ENCODE peak calls at places on chromosomes 4 and X, in ten cellular contexts. N, E, V, K, Y, C, L, H, X and Q are unnamed samples.

GRCh38 chr4:19689511-19689910 is 562.2 kb upstream of the SLIT2 start:
- DNase-seq in N (no peak), E (no peak), V (no peak), K (no peak), Y (no peak), C (no peak), L (no peak), H (no peak), X (no peak), Q (no peak)

GRCh38 chr4:10088135-10089010 is 28.2 kb downstream of the WDR1 start:
- DNase-seq in N (no peak), E (no peak), V (no peak), K (no peak), Y (no peak), C (no peak), L (no peak), H (no peak), X (peak), Q (no peak)

GRCh38 chrX:110167952-110168451 is 149.9 kb downstream of the AMMECR1 start:
- DNase-seq in N (no peak), E (peak), V (no peak), K (no peak), Y (peak), C (peak), L (no peak), H (no peak), X (no peak), Q (no peak)

GRCh38 chr4:52983563-52984303 is 121.6 kb downstream of the RASL11B start:
- DNase-seq in N (no peak), E (peak), V (no peak), K (no peak), Y (no peak), C (peak), L (no peak), H (no peak), X (peak), Q (no peak)

GRCh38 chr4:101948951-101949350 is 158.4 kb downstream of the BANK1 start:
- DNase-seq in N (no peak), E (no peak), V (no peak), K (no peak), Y (no peak), C (no peak), L (no peak), H (no peak), X (no peak), Q (no peak)

GRCh38 chr4:111930658-111931057 is 214.6 kb upstream of the FAM241A start:
- DNase-seq in N (no peak), E (no peak), V (no peak), K (no peak), Y (no peak), C (no peak), L (no peak), H (no peak), X (no peak), Q (no peak)

GRCh38 chr4:69038582-69038981 is 57.7 kb upstream of the UGT2B7 start:
- DNase-seq in N (no peak), E (no peak), V (no peak), K (no peak), Y (no peak), C (no peak), L (no peak), H (no peak), X (no peak), Q (no peak)

GRCh38 chr4:182795446-182796238 is 121.5 kb downstream of the DCTD start:
- DNase-seq in N (no peak), E (no peak), V (no peak), K (no peak), Y (no peak), C (no peak), L (no peak), H (no peak), X (no peak), Q (peak)

GRCh38 chr4:79652726-79653125 is 244.7 kb upstream of the GK2 start:
- DNase-seq in N (no peak), E (no peak), V (no peak), K (no peak), Y (no peak), C (no peak), L (no peak), H (no peak), X (peak), Q (no peak)

GRCh38 chr4:79651516-79651915 is 243.5 kb upstream of the GK2 start:
- DNase-seq in N (no peak), E (no peak), V (no peak), K (no peak), Y (no peak), C (no peak), L (no peak), H (no peak), X (no peak), Q (no peak)

GRCh38 chr4:79652232-79652631 is 244.2 kb upstream of the GK2 start:
- DNase-seq in N (no peak), E (no peak), V (no peak), K (no peak), Y (no peak), C (no peak), L (no peak), H (no peak), X (peak), Q (no peak)

GRCh38 chr4:79650217-79650616 is 242.2 kb upstream of the GK2 start:
- DNase-seq in N (no peak), E (no peak), V (no peak), K (no peak), Y (no peak), C (no peak), L (no peak), H (no peak), X (no peak), Q (no peak)

GRCh38 chr4:79650794-79651431 is 242.9 kb upstream of the GK2 start:
- DNase-seq in N (no peak), E (no peak), V (no peak), K (no peak), Y (no peak), C (no peak), L (no peak), H (no peak), X (no peak), Q (no peak)
- TF ChIP-seq POLR2AphosphoS5 in N (no peak), E (no peak), V (no peak), K (no peak), Y (no peak), C (no peak), L (peak), H (peak), X (peak), Q (no peak)

DNA sequence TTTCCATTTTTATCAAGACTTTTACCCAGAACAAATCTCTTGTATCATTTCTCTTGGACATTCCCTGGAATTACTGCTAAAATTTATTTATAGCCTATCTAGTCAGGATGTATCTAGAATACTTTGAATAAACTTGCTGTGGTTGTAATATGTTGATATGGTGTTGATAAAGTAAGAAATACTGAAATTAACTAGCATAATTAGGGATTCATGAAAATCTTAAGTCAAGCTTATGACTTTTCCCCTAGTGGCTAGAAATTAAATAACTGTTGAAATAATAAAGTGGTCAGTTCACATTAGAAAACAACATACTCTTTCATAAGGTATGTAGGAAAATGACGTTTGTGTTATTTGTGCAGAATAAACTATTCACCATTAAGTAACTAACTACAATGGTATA is 73.1 kb upstream of the ANKRD50 start:
- DNase-seq in N (no peak), E (no peak), V (no peak), K (no peak), Y (no peak), C (no peak), L (no peak), H (no peak), X (no peak), Q (no peak)
- TF ChIP-seq CTCF in N (no peak), E (no peak), V (no peak), K (no peak), Y (no peak), C (peak), L (no peak), H (no peak), X (peak), Q (no peak)

GRCh38 chrX:64394874-64395567 is at the start of gene MTMR8:
- DNase-seq in N (peak), E (peak), V (peak), K (peak), Y (peak), C (peak), L (peak), H (peak), X (peak), Q (peak)
- TF ChIP-seq POLR2AphosphoS5 in N (no peak), E (no peak), V (no peak), K (peak), Y (no peak), C (no peak), L (peak), H (no peak), X (peak), Q (no peak)

GRCh38 chr4:107215222-107215621 is 179.1 kb upstream of the DKK2 start:
- DNase-seq in N (no peak), E (no peak), V (no peak), K (no peak), Y (no peak), C (no peak), L (no peak), H (no peak), X (no peak), Q (no peak)

GRCh38 chr4:107210450-107211239 is 174.5 kb upstream of the DKK2 start:
- DNase-seq in N (no peak), E (no peak), V (no peak), K (no peak), Y (no peak), C (no peak), L (no peak), H (no peak), X (no peak), Q (no peak)

GRCh38 chr4:107212565-107212964 is 176.5 kb upstream of the DKK2 start:
- DNase-seq in N (no peak), E (no peak), V (no peak), K (no peak), Y (no peak), C (peak), L (no peak), H (no peak), X (no peak), Q (no peak)

GRCh38 chr4:107213880-107214279 is 177.8 kb upstream of the DKK2 start:
- DNase-seq in N (no peak), E (no peak), V (no peak), K (no peak), Y (no peak), C (no peak), L (no peak), H (no peak), X (no peak), Q (no peak)

DNA sequence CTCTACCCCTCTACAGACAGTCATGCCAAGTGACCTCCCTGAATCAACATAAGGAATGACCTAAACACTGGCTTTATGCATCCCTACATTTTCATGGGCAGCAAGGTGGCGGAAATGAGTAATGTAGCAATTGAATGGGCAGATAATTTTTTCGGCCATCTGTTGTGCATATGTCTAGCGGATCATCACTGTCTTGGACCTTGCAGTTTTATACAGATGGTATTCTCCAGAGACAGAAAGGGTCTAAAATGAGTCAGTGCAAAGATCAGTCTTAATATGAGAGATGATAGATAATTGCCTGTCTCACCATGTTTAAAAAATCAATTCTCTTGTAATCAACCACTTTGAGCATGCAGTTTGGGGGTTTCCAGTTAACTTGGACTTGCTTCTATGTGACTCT is 177.3 kb upstream of the DKK2 start:
- DNase-seq in N (no peak), E (no peak), V (no peak), K (no peak), Y (no peak), C (peak), L (no peak), H (no peak), X (no peak), Q (no peak)
- TF ChIP-seq CTCF in N (no peak), E (no peak), V (no peak), K (no peak), Y (no peak), C (peak), L (no peak), H (no peak), X (no peak), Q (no peak)

GRCh38 chr4:94452476-94453300 is 946 bp downstream of the PDLIM5 start:
- DNase-seq in N (peak), E (peak), V (peak), K (peak), Y (peak), C (peak), L (peak), H (peak), X (peak), Q (peak)
- TF ChIP-seq POLR2AphosphoS5 in N (no peak), E (no peak), V (peak), K (peak), Y (peak), C (no peak), L (peak), H (peak), X (peak), Q (peak)

DNA sequence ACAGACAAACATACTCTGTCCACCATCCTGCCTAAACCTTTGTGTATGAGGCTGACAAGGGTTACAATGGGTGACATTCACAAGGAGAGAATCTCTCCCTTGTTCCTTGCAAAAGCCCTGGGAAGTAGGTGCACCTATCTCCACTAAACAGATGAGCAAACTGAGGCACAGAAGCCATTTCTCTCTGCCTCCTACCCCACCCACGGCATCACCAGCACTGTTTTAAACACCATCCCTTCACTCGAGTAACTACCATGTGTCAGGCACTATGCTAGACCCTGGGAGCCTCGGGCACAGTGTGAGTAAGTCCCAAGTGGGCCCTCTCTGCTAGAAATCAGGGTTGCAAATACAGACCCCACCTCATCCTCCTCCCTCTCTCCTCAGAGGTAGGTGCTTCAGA is 899 bp downstream of the LYAR start:
- DNase-seq in N (no peak), E (no peak), V (no peak), K (no peak), Y (no peak), C (no peak), L (no peak), H (no peak), X (no peak), Q (no peak)
- TF ChIP-seq CTCF in N (no peak), E (no peak), V (no peak), K (no peak), Y (no peak), C (no peak), L (no peak), H (no peak), X (no peak), Q (no peak)

GRCh38 chr4:26135331-26135730 is 185.5 kb upstream of the RBPJ start:
- DNase-seq in N (no peak), E (no peak), V (no peak), K (no peak), Y (no peak), C (no peak), L (no peak), H (no peak), X (no peak), Q (no peak)

GRCh38 chr4:26139310-26139924 is 181.4 kb upstream of the RBPJ start:
- DNase-seq in N (no peak), E (no peak), V (no peak), K (no peak), Y (no peak), C (no peak), L (no peak), H (no peak), X (no peak), Q (no peak)

GRCh38 chr4:26133840-26134239 is 187.0 kb upstream of the RBPJ start:
- DNase-seq in N (no peak), E (no peak), V (no peak), K (no peak), Y (no peak), C (no peak), L (no peak), H (no peak), X (no peak), Q (no peak)

GRCh38 chr4:26140150-26140898 is 180.5 kb upstream of the RBPJ start:
- DNase-seq in N (no peak), E (no peak), V (no peak), K (no peak), Y (peak), C (no peak), L (no peak), H (peak), X (peak), Q (no peak)

GRCh38 chr4:26136615-26137014 is 184.2 kb upstream of the RBPJ start:
- DNase-seq in N (no peak), E (no peak), V (no peak), K (no peak), Y (no peak), C (no peak), L (no peak), H (no peak), X (no peak), Q (no peak)
- TF ChIP-seq POLR2AphosphoS5 in N (no peak), E (no peak), V (no peak), K (no peak), Y (no peak), C (no peak), L (no peak), H (no peak), X (no peak), Q (no peak)

GRCh38 chr4:76035799-76036389 is at the start of gene CXCL11:
- DNase-seq in N (no peak), E (no peak), V (no peak), K (no peak), Y (no peak), C (no peak), L (no peak), H (no peak), X (no peak), Q (no peak)

GRCh38 chr4:76035146-76035545 is 724 bp downstream of the CXCL11 start:
- DNase-seq in N (no peak), E (peak), V (no peak), K (no peak), Y (no peak), C (no peak), L (no peak), H (no peak), X (no peak), Q (no peak)

DNA sequence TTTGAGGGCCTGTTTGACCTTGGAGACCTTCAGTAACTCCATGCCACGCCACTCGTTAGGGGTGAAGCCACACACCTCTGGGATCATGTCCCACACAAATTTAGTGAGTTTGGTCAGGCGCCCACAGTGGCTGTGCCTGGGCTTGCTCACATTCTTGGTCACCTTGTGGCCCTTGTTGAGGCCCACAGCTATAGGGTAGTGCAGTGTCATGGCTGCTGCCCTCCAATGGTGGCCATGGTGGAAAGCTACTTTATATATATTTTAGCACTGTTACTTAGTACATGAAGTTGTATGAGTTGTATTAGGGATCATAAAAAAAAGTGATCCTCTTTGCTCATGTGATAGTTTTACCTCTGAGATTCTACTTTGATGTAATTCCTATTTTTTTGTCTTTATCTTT is 985 bp upstream of the CXCL11 start:
- DNase-seq in N (no peak), E (no peak), V (no peak), K (no peak), Y (no peak), C (no peak), L (no peak), H (no peak), X (no peak), Q (no peak)
- TF ChIP-seq CTCF in N (no peak), E (no peak), V (no peak), K (no peak), Y (no peak), C (no peak), L (no peak), H (no peak), X (no peak), Q (no peak)

DNA sequence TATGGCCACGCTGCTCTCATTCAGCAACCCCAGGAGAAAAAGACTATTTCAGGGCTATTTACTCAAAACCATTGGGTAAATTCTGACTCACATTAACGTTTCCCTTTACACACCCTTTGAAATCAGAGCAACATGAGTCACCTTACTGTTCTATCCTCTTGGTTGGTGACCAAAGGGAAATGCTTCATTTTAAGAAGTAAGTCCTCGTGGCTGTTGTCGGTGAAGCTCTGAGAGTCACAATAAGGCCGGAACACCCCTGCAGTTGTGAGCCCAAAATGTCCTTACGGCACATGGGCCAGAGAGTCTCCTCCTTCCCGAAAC is 56.3 kb upstream of the SPRY1 start:
- DNase-seq in N (no peak), E (no peak), V (no peak), K (no peak), Y (no peak), C (no peak), L (no peak), H (no peak), X (no peak), Q (no peak)
- TF ChIP-seq POLR2AphosphoS5 in N (no peak), E (no peak), V (no peak), K (no peak), Y (no peak), C (no peak), L (peak), H (no peak), X (peak), Q (peak)